ENCODE peak calls at places on chromosome 10, in eight cellular contexts. S is Peyer's patch; E is CD8-positive, alpha-beta T cell; H is hypothalamus; O is A673; P is stimulated activated CD8-positive, alpha-beta memory T cell treated with anti-CD3 and anti-CD28 coated beads, Interleukin-2, amount 100 ng/mL, for 1 hour; R is effector CD4-positive, alpha-beta T cell; L is GM03348. A is an unnamed sample.

GRCh38 chr10:132448248-132448731 is 51.3 kb downstream of the PWWP2B start:
- DNase-seq in S (peak), H (no peak), O (peak), E (peak), L (peak), R (no peak), P (peak), A (no peak)

GRCh38 chr10:115801987-115802386 is 471.0 kb downstream of the GFRA1 start:
- DNase-seq in P (no peak), L (no peak), O (no peak), S (no peak), R (no peak), E (no peak), H (no peak), A (no peak)

GRCh38 chr10:111131168-111131799 is 54.5 kb downstream of the ADRA2A start:
- DNase-seq in P (no peak), H (no peak), R (no peak), L (no peak), E (no peak), O (no peak), S (no peak), A (no peak)

GRCh38 chr10:92005978-92006377 is 82.4 kb downstream of the BTAF1 start:
- DNase-seq in P (no peak), E (no peak), L (no peak), S (no peak), H (no peak), R (no peak), O (no peak), A (no peak)

GRCh38 chr10:73967022-73967429 is 30.9 kb upstream of the VCL start:
- DNase-seq in S (no peak), L (no peak), P (no peak), O (no peak), E (no peak), R (no peak), H (no peak), A (no peak)

GRCh38 chr10:62352356-62352963 is 21.7 kb upstream of the ZNF365 start:
- DNase-seq in E (no peak), S (no peak), H (no peak), R (no peak), L (peak), P (no peak), O (no peak), A (no peak)

GRCh38 chr10:129799942-129800341 is 164.1 kb downstream of the EBF3 start:
- DNase-seq in E (no peak), P (no peak), L (no peak), S (no peak), H (no peak), O (no peak), R (no peak), A (no peak)

GRCh38 chr10:96991313-96991841 is 159.3 kb downstream of the LCOR start:
- DNase-seq in E (no peak), H (no peak), L (peak), R (no peak), O (no peak), P (no peak), S (no peak), A (no peak)

GRCh38 chr10:11638055-11638698 is 26.7 kb upstream of the USP6NL start:
- DNase-seq in R (no peak), O (no peak), L (no peak), E (no peak), H (no peak), P (no peak), S (no peak), A (no peak)

GRCh38 chr10:120209124-120209523 is 247.9 kb upstream of the PLPP4 start:
- DNase-seq in O (no peak), E (no peak), R (no peak), H (no peak), P (no peak), L (no peak), S (no peak), A (no peak)

GRCh38 chr10:78639629-78640028 is 429.1 kb upstream of the ZMIZ1 start:
- DNase-seq in H (no peak), O (no peak), R (no peak), S (no peak), L (no peak), E (no peak), P (no peak), A (no peak)

GRCh38 chr10:121668336-121669009 is 70.2 kb upstream of the FGFR2 start:
- DNase-seq in R (no peak), E (no peak), O (peak), S (no peak), H (no peak), L (no peak), P (no peak), A (peak)

GRCh38 chr10:101367569-101368453 is 13.8 kb downstream of the BTRC start:
- DNase-seq in H (no peak), O (peak), S (no peak), R (no peak), P (no peak), E (no peak), L (peak), A (no peak)

GRCh38 chr10:13346912-13347234 is 1.2 kb downstream of the SEPHS1 start:
- DNase-seq in S (no peak), R (no peak), E (no peak), L (no peak), H (no peak), O (peak), P (no peak), A (no peak)

GRCh38 chr10:31322647-31323046 is 3.6 kb downstream of the ZEB1 start:
- DNase-seq in S (no peak), O (no peak), E (no peak), H (no peak), P (no peak), R (no peak), L (peak), A (no peak)

GRCh38 chr10:108817572-108817971 is 1105.7 kb downstream of the XPNPEP1 start:
- DNase-seq in L (no peak), E (no peak), R (no peak), H (no peak), O (no peak), P (no peak), S (no peak), A (no peak)

GRCh38 chr10:33801705-33802104 is 467.2 kb upstream of the NRP1 start:
- DNase-seq in P (no peak), S (no peak), H (no peak), R (no peak), L (no peak), O (no peak), E (no peak), A (no peak)

GRCh38 chr10:75281980-75282379 is 46.2 kb upstream of the COMTD1 start:
- DNase-seq in E (no peak), S (no peak), O (no peak), R (no peak), L (no peak), P (no peak), H (no peak), A (no peak)

GRCh38 chr10:20870839-20871238 is 26.3 kb downstream of the NEBL start:
- DNase-seq in H (no peak), E (no peak), P (no peak), S (no peak), O (no peak), L (no peak), R (no peak), A (no peak)

GRCh38 chr10:60031664-60032063 is 125.3 kb upstream of the CCDC6 start:
- DNase-seq in S (no peak), E (no peak), L (no peak), O (no peak), P (no peak), R (no peak), H (no peak), A (no peak)

GRCh38 chr10:75048669-75049098 is 62.8 kb upstream of the SAMD8 start:
- DNase-seq in E (no peak), O (peak), R (no peak), H (no peak), P (no peak), L (peak), S (no peak), A (no peak)